ENCODE peak calls at places on chromosomes 4 and X, in nine cellular contexts. V is dorsolateral prefrontal cortex, F is cardiac muscle cell, Z is GM13976, U is HFF-Myc, W is fibroblast of pulmonary artery, A is mucosa of descending colon, I is breast epithelium, G is foreskin fibroblast. P is an unnamed sample.

GRCh38 chr4:153159728-153160221 is 44.5 kb upstream of the TRIM2 start:
- DNase-seq in G (peak), I (no peak), U (no peak), A (no peak), V (no peak), Z (no peak), W (peak), F (peak), P (no peak)

GRCh38 chr4:164252286-164252685 is 501.6 kb upstream of the SMIM31 start:
- DNase-seq in U (no peak), Z (no peak), I (no peak), W (no peak), V (peak), F (no peak), A (no peak), G (no peak), P (no peak)

GRCh38 chr4:80461412-80461811 is 125.9 kb downstream of the CFAP299 start:
- DNase-seq in V (no peak), G (no peak), A (no peak), U (no peak), I (no peak), Z (no peak), W (no peak), F (no peak), P (no peak)

GRCh38 chrX:1493317-1493856 is 40.7 kb upstream of the ASMTL start:
- DNase-seq in I (no peak), W (no peak), V (no peak), Z (no peak), F (no peak), A (no peak), G (no peak), U (no peak), P (no peak)

GRCh38 chrX:64321507-64321906 is 73.7 kb downstream of the MTMR8 start:
- DNase-seq in A (no peak), W (no peak), I (no peak), G (no peak), Z (no peak), F (no peak), V (no peak), U (no peak), P (no peak)

GRCh38 chr4:5635826-5636196 is 72.5 kb downstream of the EVC2 start:
- DNase-seq in I (no peak), F (peak), A (no peak), W (peak), G (peak), V (no peak), U (no peak), Z (no peak), P (no peak)

GRCh38 chr4:143017210-143017609 is 167.5 kb upstream of the USP38 start:
- DNase-seq in A (no peak), U (no peak), Z (no peak), F (no peak), V (no peak), W (no peak), G (no peak), I (no peak), P (no peak)

GRCh38 chr4:38106301-38106700 is 146.1 kb downstream of the PTTG2 start:
- DNase-seq in U (no peak), F (peak), I (no peak), Z (no peak), V (no peak), G (no peak), W (peak), A (no peak), P (no peak)

GRCh38 chrX:19593684-19594083 is 78.4 kb upstream of the MAP3K15 start:
- DNase-seq in Z (no peak), G (peak), W (peak), A (peak), I (no peak), U (no peak), V (no peak), F (peak), P (peak)

GRCh38 chrX:131977619-131978018 is 45.5 kb upstream of the STK26 start:
- DNase-seq in U (no peak), I (no peak), W (peak), G (no peak), F (peak), Z (no peak), V (no peak), A (no peak), P (no peak)

DNA sequence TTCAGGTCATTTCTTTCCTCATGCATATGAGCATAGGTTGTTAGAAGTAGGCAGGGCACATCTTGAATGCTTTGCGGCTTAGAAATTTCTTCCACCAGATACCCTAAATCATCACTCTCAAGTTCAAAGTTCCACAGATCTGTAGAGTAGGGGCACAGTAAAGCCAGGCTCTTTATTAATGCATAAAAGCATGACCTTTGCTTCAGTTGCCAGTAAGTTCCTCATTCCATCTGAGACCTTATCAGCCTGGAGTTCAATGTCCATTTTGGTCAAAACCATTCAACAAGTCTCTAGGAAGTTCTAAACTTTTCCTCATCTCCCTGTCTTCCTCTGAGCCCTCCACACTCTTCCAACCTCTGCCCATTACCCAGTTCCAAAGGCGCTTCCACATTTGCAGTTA is 77.7 kb downstream of the MAP9 start:
- DNase-seq in F (no peak), G (no peak), U (no peak), W (no peak), A (no peak), Z (no peak), I (no peak), V (no peak), P (no peak)
- TF ChIP-seq CTCF in F (no peak), G (no peak), U (no peak), W (no peak), A (no peak), Z (no peak), I (no peak), V (no peak), P (no peak)

GRCh38 chrX:133852837-133853236 is 132.6 kb downstream of the GPC3 start:
- DNase-seq in V (no peak), A (no peak), W (no peak), U (no peak), F (peak), G (no peak), I (no peak), Z (no peak), P (no peak)
- TF ChIP-seq CTCF in V (no peak), A (no peak), W (no peak), U (no peak), F (no peak), G (no peak), I (no peak), Z (no peak), P (no peak)

GRCh38 chrX:13569479-13570244 is at the start of gene EGFL6:
- DNase-seq in W (no peak), Z (peak), U (no peak), I (no peak), A (no peak), V (no peak), G (no peak), F (no peak), P (no peak)
- TF ChIP-seq CTCF in W (no peak), Z (no peak), U (no peak), I (no peak), A (no peak), V (no peak), G (no peak), F (no peak), P (no peak)

DNA sequence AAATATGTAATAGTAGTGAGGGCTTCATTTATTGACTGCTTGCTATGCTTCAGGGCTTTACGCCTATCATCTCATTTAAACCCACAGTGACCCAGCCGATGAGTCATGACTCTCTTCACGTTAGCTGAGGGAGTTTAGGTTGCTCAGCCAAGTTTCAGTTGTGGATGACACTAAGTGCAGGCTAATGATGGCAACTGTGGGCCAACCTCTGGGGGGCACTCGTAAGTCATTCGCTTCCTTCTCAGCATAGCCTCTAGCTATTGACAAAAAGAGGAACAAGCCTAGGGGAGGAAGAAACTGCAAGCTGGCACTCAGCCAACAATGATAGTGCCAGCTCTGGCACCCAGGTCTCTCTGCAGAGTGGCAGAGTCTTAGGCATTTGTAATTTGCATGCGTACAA is 325.0 kb downstream of the ARHGAP10 start:
- DNase-seq in Z (peak), U (peak), A (peak), W (peak), F (peak), G (peak), V (no peak), I (no peak), P (no peak)
- TF ChIP-seq CTCF in Z (peak), U (no peak), A (no peak), W (no peak), F (peak), G (no peak), V (peak), I (no peak), P (no peak)

DNA sequence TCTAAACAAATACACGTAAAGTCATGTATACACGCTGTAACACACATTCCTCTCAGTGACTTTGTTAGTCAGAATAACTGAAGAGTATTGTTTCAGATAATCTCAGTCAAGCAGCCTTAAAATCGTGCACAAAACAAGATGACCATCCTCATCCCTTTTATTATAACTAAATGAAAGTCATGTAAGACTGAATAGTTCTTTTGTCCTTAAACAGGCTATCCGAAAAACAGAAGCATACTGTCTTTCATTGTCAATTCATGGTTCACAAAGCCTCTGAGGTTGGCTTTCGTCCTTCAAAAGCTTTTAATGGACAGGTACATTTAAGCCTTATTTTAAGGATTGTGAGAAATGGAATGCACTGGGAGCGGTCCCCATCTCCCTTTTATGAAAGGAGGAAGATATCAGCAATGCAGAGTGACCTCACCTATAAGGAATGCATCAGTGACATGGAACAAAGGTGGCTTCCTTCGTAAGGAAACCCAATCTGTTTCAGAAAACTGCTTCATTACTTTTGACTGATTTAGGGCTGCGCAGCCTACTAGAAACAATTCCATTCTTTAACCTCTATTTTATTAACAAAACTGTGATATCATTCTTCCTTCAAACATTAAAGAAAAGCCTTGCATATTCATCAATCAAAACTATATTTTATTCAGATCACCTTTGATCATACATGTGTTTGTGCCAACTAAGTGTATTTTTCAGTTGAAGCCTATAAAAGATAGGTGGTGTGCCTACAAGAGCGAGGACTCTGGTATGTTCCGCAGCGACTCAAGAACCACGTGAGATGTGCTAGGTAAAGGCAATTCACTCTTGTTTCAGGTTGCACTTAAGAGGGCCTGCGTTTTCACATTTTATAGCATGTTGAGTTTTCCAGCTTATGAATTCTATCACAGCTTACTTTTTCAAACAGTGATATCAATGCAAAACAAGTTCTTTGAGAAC is 19.2 kb downstream of the SH3RF1 start:
- DNase-seq in F (no peak), Z (no peak), U (no peak), G (no peak), W (peak), V (no peak), I (no peak), A (peak), P (no peak)
- TF ChIP-seq CTCF in F (no peak), Z (no peak), U (no peak), G (no peak), W (no peak), V (no peak), I (no peak), A (no peak), P (no peak)